ENCODE peak calls at places on chromosomes 6 and 20, in four cellular contexts. K is stomach, W is dorsolateral prefrontal cortex, S is ovary. T is an unnamed sample.

GRCh38 chr20:5511082-5511481 is 194.3 kb upstream of the PROKR2 start:
- DNase-seq in K (no peak), S (no peak), W (no peak), T (no peak)

GRCh38 chr20:63273635-63274380 is 1.2 kb downstream of the ARFGAP1 start:
- DNase-seq in W (no peak), K (no peak), S (no peak), T (no peak)

GRCh38 chr6:156109713-156110112 is 654.1 kb upstream of the NOX3 start:
- DNase-seq in K (no peak), S (no peak), W (no peak), T (no peak)

GRCh38 chr6:1708820-1709612 is 99.3 kb downstream of the FOXC1 start:
- DNase-seq in S (no peak), K (no peak), W (no peak), T (no peak)

GRCh38 chr20:63858393-63859165 is 2.7 kb upstream of the ABHD16B start:
- DNase-seq in S (peak), K (no peak), W (no peak), T (peak)

GRCh38 chr6:125008261-125008671 is 46.0 kb downstream of the RNF217 start:
- DNase-seq in W (no peak), S (no peak), K (no peak), T (no peak)

GRCh38 chr6:47247227-47247797 is 62.4 kb downstream of the TNFRSF21 start:
- DNase-seq in K (no peak), W (no peak), S (no peak), T (no peak)

GRCh38 chr20:47493175-47493953 is 8.3 kb upstream of the NCOA3 start:
- DNase-seq in K (peak), S (peak), W (no peak), T (peak)

GRCh38 chr20:49045440-49046086 is 549 bp upstream of the CSE1L start:
- DNase-seq in W (peak), K (peak), S (no peak), T (no peak)

GRCh38 chr6:1778693-1779235 is 169.0 kb downstream of the FOXC1 start:
- DNase-seq in K (no peak), S (no peak), W (no peak), T (no peak)

GRCh38 chr20:18585134-18585533 is 2.7 kb upstream of the DTD1 start:
- DNase-seq in S (no peak), W (no peak), K (no peak), T (no peak)

GRCh38 chr6:17885079-17885478 is 102.4 kb downstream of the KIF13A start:
- DNase-seq in S (no peak), K (no peak), W (no peak), T (no peak)

GRCh38 chr6:150116195-150116800 is 26.5 kb upstream of the PPP1R14C start:
- DNase-seq in S (no peak), W (no peak), K (no peak), T (no peak)

GRCh38 chr6:42378536-42378935 is 73.2 kb downstream of the TRERF1 start:
- DNase-seq in W (no peak), K (no peak), S (no peak), T (no peak)

GRCh38 chr20:32527052-32527446 is 58.1 kb downstream of the NOL4L start:
- DNase-seq in S (no peak), K (no peak), W (peak), T (peak)

GRCh38 chr6:3455490-3456394 is 1.1 kb downstream of the SLC22A23 start:
- DNase-seq in W (no peak), K (peak), S (peak), T (peak)

GRCh38 chr6:3456395-3456767 is 469 bp downstream of the SLC22A23 start:
- DNase-seq in W (no peak), S (no peak), K (no peak), T (no peak)

GRCh38 chr6:3457710-3458605 is 1.1 kb upstream of the SLC22A23 start:
- DNase-seq in W (peak), K (peak), S (peak), T (no peak)

GRCh38 chr6:3458706-3459421 is 2.0 kb upstream of the SLC22A23 start:
- DNase-seq in S (no peak), K (no peak), W (no peak), T (no peak)

GRCh38 chr6:3456794-3457709 is at the start of gene SLC22A23:
- DNase-seq in S (peak), K (peak), W (peak), T (peak)
- TF ChIP-seq CTCF in S (peak), K (peak), W (peak), T (peak)

GRCh38 chr6:40914005-40914404 is 125.0 kb downstream of the UNC5CL start:
- DNase-seq in K (no peak), W (no peak), S (no peak), T (no peak)
- H3K27ac ChIP-seq in K (no peak), W (no peak), S (no peak), T (no peak)

GRCh38 chr6:2840794-2841061 is 935 bp downstream of the SERPINB1 start:
- DNase-seq in S (no peak), W (no peak), K (no peak), T (no peak)
- H3K4me3 ChIP-seq in S (peak), W (peak), K (peak), T (peak)

GRCh38 chr6:99334526-99335127 is 14.8 kb downstream of the FAXC start:
- DNase-seq in S (no peak), K (no peak), W (no peak), T (no peak)
- TF ChIP-seq CTCF in S (no peak), K (no peak), W (peak), T (peak)